ENCODE peak calls at places on chromosomes 1 and 21, in six cellular contexts. One of them, this sample, is unnamed.

GRCh38 chr1:24341260-24341659 is 22.1 kb downstream of the GRHL3 start:
- DNase-seq in adrenal gland: no peak
- DNase-seq in CD8-positive, alpha-beta T cell: no peak
- DNase-seq in HFF-Myc: no peak
- DNase-seq in AG09309: no peak
- DNase-seq in right lobe of liver: no peak
- DNase-seq in this sample: no peak

GRCh38 chr1:159250817-159251216 is 46.1 kb downstream of the ACKR1 start:
- DNase-seq in adrenal gland: no peak
- DNase-seq in CD8-positive, alpha-beta T cell: no peak
- DNase-seq in HFF-Myc: no peak
- DNase-seq in AG09309: no peak
- DNase-seq in right lobe of liver: no peak
- DNase-seq in this sample: no peak

GRCh38 chr1:202155478-202156021 is 4.9 kb downstream of the PTPN7 start:
- DNase-seq in adrenal gland: peak; percentile 89
- DNase-seq in CD8-positive, alpha-beta T cell: no peak
- DNase-seq in HFF-Myc: no peak
- DNase-seq in AG09309: no peak
- DNase-seq in right lobe of liver: peak; percentile 81
- DNase-seq in this sample: peak; percentile 86

GRCh38 chr1:232302376-232303049 is 327.4 kb downstream of the SIPA1L2 start:
- DNase-seq in adrenal gland: no peak
- DNase-seq in CD8-positive, alpha-beta T cell: no peak
- DNase-seq in HFF-Myc: no peak
- DNase-seq in AG09309: no peak
- DNase-seq in right lobe of liver: no peak
- DNase-seq in this sample: no peak

GRCh38 chr1:152957561-152957960 is 10.6 kb downstream of the SPRR5 start:
- DNase-seq in adrenal gland: no peak
- DNase-seq in CD8-positive, alpha-beta T cell: no peak
- DNase-seq in HFF-Myc: no peak
- DNase-seq in AG09309: no peak
- DNase-seq in right lobe of liver: no peak
- DNase-seq in this sample: no peak

GRCh38 chr21:31498985-31499384 is 154.9 kb upstream of the TIAM1 start:
- DNase-seq in adrenal gland: no peak
- DNase-seq in CD8-positive, alpha-beta T cell: no peak
- DNase-seq in HFF-Myc: no peak
- DNase-seq in AG09309: no peak
- DNase-seq in right lobe of liver: no peak
- DNase-seq in this sample: no peak

GRCh38 chr1:85398391-85399064 is 66.4 kb downstream of the DDAH1 start:
- DNase-seq in adrenal gland: no peak
- DNase-seq in CD8-positive, alpha-beta T cell: no peak
- DNase-seq in HFF-Myc: no peak
- DNase-seq in AG09309: no peak
- DNase-seq in right lobe of liver: no peak
- DNase-seq in this sample: no peak

GRCh38 chr1:19443321-19443720 is 42.0 kb downstream of the CAPZB start:
- DNase-seq in adrenal gland: no peak
- DNase-seq in CD8-positive, alpha-beta T cell: no peak
- DNase-seq in HFF-Myc: no peak
- DNase-seq in AG09309: no peak
- DNase-seq in right lobe of liver: no peak
- DNase-seq in this sample: no peak

GRCh38 chr1:26516987-26517765 is 12.4 kb upstream of the RPS6KA1 start:
- DNase-seq in adrenal gland: no peak
- DNase-seq in CD8-positive, alpha-beta T cell: no peak
- DNase-seq in HFF-Myc: no peak
- DNase-seq in AG09309: no peak
- DNase-seq in right lobe of liver: no peak
- DNase-seq in this sample: no peak

GRCh38 chr1:65423884-65424655 is 3.6 kb downstream of the LEPR start:
- DNase-seq in adrenal gland: peak; percentile 66
- DNase-seq in CD8-positive, alpha-beta T cell: no peak
- DNase-seq in HFF-Myc: peak; percentile 53
- DNase-seq in AG09309: peak; percentile 74
- DNase-seq in right lobe of liver: no peak
- DNase-seq in this sample: no peak

GRCh38 chr1:184658033-184658432 is 96.6 kb downstream of the EDEM3 start:
- DNase-seq in adrenal gland: no peak
- DNase-seq in CD8-positive, alpha-beta T cell: no peak
- DNase-seq in HFF-Myc: no peak
- DNase-seq in AG09309: no peak
- DNase-seq in right lobe of liver: no peak
- DNase-seq in this sample: no peak

GRCh38 chr1:154774175-154774855 is 95.8 kb downstream of the KCNN3 start:
- DNase-seq in adrenal gland: no peak
- DNase-seq in CD8-positive, alpha-beta T cell: no peak
- DNase-seq in HFF-Myc: no peak
- DNase-seq in AG09309: no peak
- DNase-seq in right lobe of liver: no peak
- DNase-seq in this sample: no peak

GRCh38 chr1:184487561-184488200 is 100.9 kb downstream of the C1orf21 start:
- DNase-seq in adrenal gland: no peak
- DNase-seq in CD8-positive, alpha-beta T cell: no peak
- DNase-seq in HFF-Myc: no peak
- DNase-seq in AG09309: no peak
- DNase-seq in right lobe of liver: no peak
- DNase-seq in this sample: no peak

GRCh38 chr1:214136336-214136735 is 144.6 kb upstream of the SMYD2 start:
- DNase-seq in adrenal gland: no peak
- DNase-seq in CD8-positive, alpha-beta T cell: no peak
- DNase-seq in HFF-Myc: no peak
- DNase-seq in AG09309: no peak
- DNase-seq in right lobe of liver: no peak
- DNase-seq in this sample: no peak

GRCh38 chr1:202801169-202801568 is 7.1 kb downstream of the KDM5B start:
- DNase-seq in adrenal gland: no peak
- DNase-seq in CD8-positive, alpha-beta T cell: no peak
- DNase-seq in HFF-Myc: no peak
- DNase-seq in AG09309: no peak
- DNase-seq in right lobe of liver: no peak
- DNase-seq in this sample: no peak

GRCh38 chr1:227069490-227069889 is 129.4 kb downstream of the COQ8A start:
- DNase-seq in adrenal gland: no peak
- DNase-seq in CD8-positive, alpha-beta T cell: no peak
- DNase-seq in HFF-Myc: no peak
- DNase-seq in AG09309: no peak
- DNase-seq in right lobe of liver: no peak
- DNase-seq in this sample: no peak

GRCh38 chr1:21909787-21910503 is 27.2 kb downstream of the HSPG2 start:
- DNase-seq in adrenal gland: peak; percentile 66
- DNase-seq in CD8-positive, alpha-beta T cell: no peak
- DNase-seq in HFF-Myc: no peak
- DNase-seq in AG09309: no peak
- DNase-seq in right lobe of liver: no peak
- DNase-seq in this sample: peak; percentile 65

GRCh38 chr1:230861970-230862595 is 6.2 kb downstream of the C1orf198 start:
- DNase-seq in adrenal gland: no peak
- DNase-seq in CD8-positive, alpha-beta T cell: no peak
- DNase-seq in HFF-Myc: no peak
- DNase-seq in AG09309: peak; percentile 79
- DNase-seq in right lobe of liver: no peak
- DNase-seq in this sample: no peak

GRCh38 chr21:37367758-37368535 is 1.4 kb downstream of the DYRK1A start:
- DNase-seq in adrenal gland: peak; percentile 56
- DNase-seq in CD8-positive, alpha-beta T cell: peak; percentile 56
- DNase-seq in HFF-Myc: no peak
- DNase-seq in AG09309: no peak
- DNase-seq in right lobe of liver: peak; percentile 73
- DNase-seq in this sample: peak; percentile 79

GRCh38 chr1:7912743-7913557 is 27.7 kb downstream of the TNFRSF9 start:
- DNase-seq in adrenal gland: no peak
- DNase-seq in CD8-positive, alpha-beta T cell: no peak
- DNase-seq in HFF-Myc: no peak
- DNase-seq in AG09309: no peak
- DNase-seq in right lobe of liver: no peak
- DNase-seq in this sample: no peak

GRCh38 chr1:1198423-1199140 is 7.8 kb downstream of the TNFRSF18 start:
- DNase-seq in adrenal gland: no peak
- DNase-seq in CD8-positive, alpha-beta T cell: no peak
- DNase-seq in HFF-Myc: no peak
- DNase-seq in AG09309: no peak
- DNase-seq in right lobe of liver: peak; percentile 49
- DNase-seq in this sample: no peak

GRCh38 chr1:178651742-178652141 is 73.3 kb upstream of the RALGPS2 start:
- DNase-seq in adrenal gland: no peak
- DNase-seq in CD8-positive, alpha-beta T cell: no peak
- DNase-seq in HFF-Myc: no peak
- DNase-seq in AG09309: no peak
- DNase-seq in right lobe of liver: no peak
- DNase-seq in this sample: no peak

GRCh38 chr1:184567016-184567415 is 180.2 kb downstream of the C1orf21 start:
- DNase-seq in adrenal gland: no peak
- DNase-seq in CD8-positive, alpha-beta T cell: no peak
- DNase-seq in HFF-Myc: no peak
- DNase-seq in AG09309: no peak
- DNase-seq in right lobe of liver: no peak
- DNase-seq in this sample: no peak

GRCh38 chr21:45080639-45081414 is 6.4 kb downstream of the ADARB1 start:
- DNase-seq in adrenal gland: peak; percentile 44
- DNase-seq in CD8-positive, alpha-beta T cell: peak; percentile 57
- DNase-seq in HFF-Myc: no peak
- DNase-seq in AG09309: no peak
- DNase-seq in right lobe of liver: no peak
- DNase-seq in this sample: no peak

GRCh38 chr1:7225711-7226505 is 440.7 kb downstream of the CAMTA1 start:
- DNase-seq in adrenal gland: no peak
- DNase-seq in CD8-positive, alpha-beta T cell: no peak
- DNase-seq in HFF-Myc: no peak
- DNase-seq in AG09309: no peak
- DNase-seq in right lobe of liver: no peak
- DNase-seq in this sample: no peak

GRCh38 chr1:41749992-41750745 is 168.6 kb downstream of the HIVEP3 start:
- DNase-seq in adrenal gland: no peak
- DNase-seq in CD8-positive, alpha-beta T cell: no peak
- DNase-seq in HFF-Myc: no peak
- DNase-seq in AG09309: no peak
- DNase-seq in right lobe of liver: no peak
- DNase-seq in this sample: no peak

GRCh38 chr1:41758490-41758889 is 160.2 kb downstream of the HIVEP3 start:
- DNase-seq in adrenal gland: no peak
- DNase-seq in CD8-positive, alpha-beta T cell: no peak
- DNase-seq in HFF-Myc: no peak
- DNase-seq in AG09309: no peak
- DNase-seq in right lobe of liver: no peak
- DNase-seq in this sample: no peak

GRCh38 chr1:41751804-41752513 is 166.8 kb downstream of the HIVEP3 start:
- DNase-seq in adrenal gland: no peak
- DNase-seq in CD8-positive, alpha-beta T cell: no peak
- DNase-seq in HFF-Myc: no peak
- DNase-seq in AG09309: no peak
- DNase-seq in right lobe of liver: no peak
- DNase-seq in this sample: peak; percentile 71

GRCh38 chr1:41752514-41753170 is 166.1 kb downstream of the HIVEP3 start:
- DNase-seq in adrenal gland: no peak
- DNase-seq in CD8-positive, alpha-beta T cell: no peak
- DNase-seq in HFF-Myc: no peak
- DNase-seq in AG09309: no peak
- DNase-seq in right lobe of liver: no peak
- DNase-seq in this sample: no peak

GRCh38 chr1:41754540-41754939 is 164.2 kb downstream of the HIVEP3 start:
- DNase-seq in adrenal gland: no peak
- DNase-seq in CD8-positive, alpha-beta T cell: no peak
- DNase-seq in HFF-Myc: no peak
- DNase-seq in AG09309: no peak
- DNase-seq in right lobe of liver: no peak
- DNase-seq in this sample: no peak
- TF ChIP-seq CTCF in adrenal gland: no peak
- TF ChIP-seq CTCF in CD8-positive, alpha-beta T cell: peak; percentile 42
- TF ChIP-seq CTCF in HFF-Myc: no peak
- TF ChIP-seq CTCF in AG09309: no peak
- TF ChIP-seq CTCF in right lobe of liver: no peak
- TF ChIP-seq CTCF in this sample: no peak

DNA sequence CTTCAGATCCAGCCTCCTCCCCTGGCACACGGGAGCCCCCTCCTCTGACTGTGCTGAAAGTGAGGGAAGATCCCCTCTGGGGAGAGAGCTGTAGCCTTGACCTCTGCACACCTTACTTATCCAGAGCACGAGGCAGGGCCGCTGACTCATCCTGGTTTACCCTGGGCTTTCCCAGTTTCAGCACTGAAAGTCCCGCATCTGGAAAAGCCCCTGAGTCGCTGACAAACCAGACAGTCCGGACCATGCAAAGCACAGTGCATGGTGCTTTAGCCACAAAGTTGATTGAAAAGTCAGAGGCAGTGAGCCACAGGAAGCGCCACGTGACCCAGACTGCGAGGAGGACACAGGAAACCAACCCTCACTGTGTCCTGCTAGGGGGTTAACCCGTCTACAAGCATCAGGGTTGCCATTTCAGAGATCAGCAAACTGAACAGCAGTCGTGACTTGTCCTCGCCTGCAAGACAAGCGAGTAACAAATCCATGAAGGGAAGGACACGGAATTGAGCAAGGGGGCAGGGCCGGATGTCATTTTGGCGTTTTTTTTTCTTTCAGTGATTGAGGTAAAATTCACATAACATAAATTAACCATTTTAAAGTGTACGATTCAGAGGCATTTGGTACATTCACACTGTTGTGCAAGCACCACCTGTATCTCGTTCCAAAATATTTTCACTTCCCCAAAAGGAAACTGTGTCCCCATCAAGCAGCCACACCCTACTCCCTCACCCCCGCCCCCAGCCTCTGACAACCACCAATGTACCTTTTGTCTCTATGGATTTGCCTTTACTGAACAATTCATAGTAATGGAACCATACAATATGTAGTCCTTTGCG is 19.9 kb upstream of the IFNGR2 start:
- DNase-seq in adrenal gland: peak; percentile 80
- DNase-seq in CD8-positive, alpha-beta T cell: peak; percentile 76
- DNase-seq in HFF-Myc: peak; percentile 87
- DNase-seq in AG09309: no peak
- DNase-seq in right lobe of liver: peak; percentile 72
- DNase-seq in this sample: peak; percentile 77
- H3K4me3 ChIP-seq in adrenal gland: peak overlapping the region; percentile 48
- H3K4me3 ChIP-seq in CD8-positive, alpha-beta T cell: peak overlapping the region; percentile 38
- H3K4me3 ChIP-seq in HFF-Myc: no peak overlapping the region
- H3K4me3 ChIP-seq in AG09309: peak overlapping the region; percentile 9
- H3K4me3 ChIP-seq in right lobe of liver: peak overlapping the region; percentile 26
- H3K4me3 ChIP-seq in this sample: peak overlapping the region; percentile 37

GRCh38 chr1:43351421-43352350 is 7.1 kb upstream of the CDC20 start:
- DNase-seq in adrenal gland: no peak
- DNase-seq in CD8-positive, alpha-beta T cell: no peak
- DNase-seq in HFF-Myc: no peak
- DNase-seq in AG09309: no peak
- DNase-seq in right lobe of liver: no peak
- DNase-seq in this sample: no peak
- TF ChIP-seq CTCF in adrenal gland: no peak
- TF ChIP-seq CTCF in CD8-positive, alpha-beta T cell: no peak
- TF ChIP-seq CTCF in HFF-Myc: no peak
- TF ChIP-seq CTCF in AG09309: no peak
- TF ChIP-seq CTCF in right lobe of liver: no peak
- TF ChIP-seq CTCF in this sample: no peak

DNA sequence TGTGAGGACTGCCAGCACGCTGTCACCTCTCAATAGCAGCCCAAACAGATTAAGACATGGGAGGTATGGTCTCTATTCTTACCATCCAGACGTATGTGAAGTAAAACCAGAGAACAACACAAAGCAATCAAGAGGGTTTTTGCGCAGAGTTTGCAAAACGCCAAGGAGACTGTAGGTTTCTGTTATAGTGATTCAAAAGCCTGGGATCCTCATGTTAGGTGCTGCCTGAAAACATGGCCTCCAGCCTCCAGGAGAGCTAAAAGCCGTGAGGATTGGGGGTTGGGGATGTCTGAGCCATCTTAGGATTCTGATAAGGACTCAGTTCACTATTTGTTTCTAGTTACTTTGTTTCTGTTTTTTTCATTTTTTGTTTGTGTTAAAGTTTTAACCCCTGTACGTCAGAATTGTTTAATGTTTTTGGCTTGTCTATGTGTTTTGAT is 4.2 kb upstream of the CCT8 start:
- DNase-seq in adrenal gland: peak; percentile 41
- DNase-seq in CD8-positive, alpha-beta T cell: peak; percentile 54
- DNase-seq in HFF-Myc: no peak
- DNase-seq in AG09309: no peak
- DNase-seq in right lobe of liver: no peak
- DNase-seq in this sample: no peak
- H3K4me3 ChIP-seq in adrenal gland: peak overlapping the region; percentile 52
- H3K4me3 ChIP-seq in CD8-positive, alpha-beta T cell: peak overlapping the region; percentile 42
- H3K4me3 ChIP-seq in HFF-Myc: peak overlapping the region; percentile 33
- H3K4me3 ChIP-seq in AG09309: no peak overlapping the region
- H3K4me3 ChIP-seq in right lobe of liver: peak overlapping the region; percentile 63
- H3K4me3 ChIP-seq in this sample: peak overlapping the region; percentile 61